ENCODE peak calls at places on chromosomes 6 and 20, in four cellular contexts. R is mesendoderm, Q is IMR-90, H is neuronal stem cell. O is an unnamed sample.

GRCh38 chr20:16707674-16708073 is 22.2 kb upstream of the SNRPB2 start:
- DNase-seq in R (no peak), Q (no peak), H (no peak), O (no peak)

GRCh38 chr6:89360415-89360999 is 8.0 kb upstream of the UBE2J1 start:
- DNase-seq in R (no peak), Q (peak), H (no peak), O (no peak)

GRCh38 chr6:98014791-98015201 is 731.8 kb upstream of the MMS22L start:
- DNase-seq in R (peak), Q (no peak), H (no peak), O (no peak)

GRCh38 chr6:165118736-165119135 is 190.7 kb downstream of the C6orf118 start:
- DNase-seq in R (peak), Q (no peak), H (no peak), O (peak)

GRCh38 chr6:70980800-70981199 is 23.9 kb upstream of the B3GAT2 start:
- DNase-seq in R (peak), Q (no peak), H (no peak), O (no peak)

GRCh38 chr20:29297411-29298270 is 1959.8 kb upstream of the DEFB115 start:
- DNase-seq in R (no peak), Q (no peak), H (no peak), O (no peak)

GRCh38 chr6:90111387-90111786 is 185.3 kb downstream of the BACH2 start:
- DNase-seq in R (no peak), Q (no peak), H (no peak), O (no peak)

GRCh38 chr6:105483492-105483891 is 80.6 kb upstream of the PREP start:
- DNase-seq in R (no peak), Q (peak), H (no peak), O (no peak)

GRCh38 chr6:118913161-118913560 is 19.2 kb downstream of the ASF1A start:
- DNase-seq in R (no peak), Q (no peak), H (no peak), O (no peak)

GRCh38 chr20:63745961-63746765 is 6.6 kb downstream of the SLC2A4RG start:
- DNase-seq in R (no peak), Q (no peak), H (no peak), O (no peak)

DNA sequence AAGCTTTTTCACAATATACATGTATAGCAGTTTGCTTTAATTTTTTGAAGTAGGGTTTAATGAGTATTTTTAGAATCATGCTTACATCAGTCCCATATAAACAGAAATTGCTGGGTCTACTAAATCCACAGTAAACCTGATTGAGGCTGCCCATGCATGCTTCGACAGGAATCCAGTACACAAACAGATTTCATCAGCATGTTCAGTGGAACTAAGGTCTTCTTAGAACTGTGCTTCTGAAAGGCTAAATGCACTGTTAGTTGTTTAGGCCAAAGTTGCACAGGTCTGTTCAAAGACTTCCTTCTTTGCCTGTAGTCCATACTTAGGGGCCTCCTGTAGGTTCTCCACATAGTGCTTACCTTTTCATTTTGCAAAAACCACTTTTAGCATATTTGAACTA is 42.5 kb upstream of the THBS2 start:
- DNase-seq in R (no peak), Q (peak), H (no peak), O (no peak)
- H2AK5ac ChIP-seq in R (no peak), Q (no peak), H (no peak), O (no peak)

DNA sequence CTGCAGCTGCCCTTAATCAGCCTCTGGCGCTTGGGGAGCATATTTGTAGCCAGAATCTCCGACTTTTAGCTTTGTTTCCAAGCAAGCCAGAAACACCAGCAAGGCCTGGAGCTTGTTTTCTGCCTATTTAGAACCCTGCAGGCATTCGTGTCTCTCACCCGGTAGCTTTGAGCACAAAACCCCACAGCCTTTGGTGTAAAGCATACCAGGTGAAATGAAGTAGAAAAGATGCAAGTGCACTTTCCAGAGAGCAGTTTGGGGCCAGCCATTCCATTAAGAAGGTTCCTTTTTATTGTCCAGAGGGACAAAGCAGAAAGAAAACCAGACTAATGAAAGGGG is 736 bp downstream of the FAM217B start:
- DNase-seq in R (no peak), Q (no peak), H (no peak), O (no peak)
- H2BK5ac ChIP-seq in R (peak), Q (peak), H (peak), O (peak)

GRCh38 chr20:49659096-49659495 is 54.6 kb downstream of the B4GALT5 start:
- DNase-seq in R (no peak), Q (no peak), H (peak), O (no peak)
- H3K9ac ChIP-seq in R (no peak), Q (no peak), H (no peak), O (no peak)

GRCh38 chr6:125986295-125986955 is at the start of gene TRMT11:
- DNase-seq in R (peak), Q (peak), H (peak), O (peak)
- H2AK5ac ChIP-seq in R (no peak), Q (peak), H (no peak), O (no peak)

GRCh38 chr6:2911171-2911570 is 8.1 kb upstream of the SERPINB9 start:
- DNase-seq in R (no peak), Q (no peak), H (no peak), O (no peak)
- H2BK5ac ChIP-seq in R (peak), Q (no peak), H (no peak), O (no peak)

GRCh38 chr20:8162610-8163009 is 30.5 kb downstream of the PLCB1 start:
- DNase-seq in R (no peak), Q (no peak), H (no peak), O (no peak)
- H3K9ac ChIP-seq in R (no peak), Q (no peak), H (no peak), O (no peak)

DNA sequence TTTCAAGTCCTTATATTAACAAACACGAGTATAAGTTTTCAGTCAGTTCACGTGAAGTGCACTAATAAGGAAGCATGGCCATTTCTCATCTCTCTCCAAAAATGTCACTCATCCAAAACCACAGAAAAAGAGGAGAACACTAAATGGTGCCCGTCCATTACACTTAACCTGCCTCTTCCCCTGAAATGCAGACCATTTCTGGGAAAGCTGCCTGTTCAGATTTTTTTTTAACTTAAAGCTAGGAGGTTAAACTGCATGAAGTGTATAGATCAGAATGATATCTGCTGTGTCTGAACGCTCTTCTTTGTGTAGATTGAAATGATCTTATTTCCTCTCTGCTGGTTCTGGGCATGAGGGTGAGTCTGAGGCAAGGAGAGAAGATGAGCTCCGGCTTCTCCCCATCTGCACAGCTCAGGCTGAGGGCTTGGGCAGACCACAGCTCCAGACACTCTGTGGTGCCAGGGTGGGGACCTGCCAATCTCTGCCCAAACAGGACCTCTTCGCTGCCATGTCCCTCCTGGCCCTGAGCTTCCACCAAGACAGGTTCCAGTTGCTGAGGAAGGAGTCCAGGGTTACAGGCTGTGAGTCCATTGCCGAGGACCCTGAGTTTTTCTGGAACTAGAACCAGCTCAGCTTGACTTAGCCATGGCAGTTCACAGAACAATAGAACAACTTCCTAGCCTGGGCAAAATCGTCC is 90.7 kb downstream of the TCP11 start:
- DNase-seq in R (no peak), Q (no peak), H (no peak), O (no peak)
- H2AK5ac ChIP-seq in R (no peak), Q (peak), H (peak), O (no peak)

DNA sequence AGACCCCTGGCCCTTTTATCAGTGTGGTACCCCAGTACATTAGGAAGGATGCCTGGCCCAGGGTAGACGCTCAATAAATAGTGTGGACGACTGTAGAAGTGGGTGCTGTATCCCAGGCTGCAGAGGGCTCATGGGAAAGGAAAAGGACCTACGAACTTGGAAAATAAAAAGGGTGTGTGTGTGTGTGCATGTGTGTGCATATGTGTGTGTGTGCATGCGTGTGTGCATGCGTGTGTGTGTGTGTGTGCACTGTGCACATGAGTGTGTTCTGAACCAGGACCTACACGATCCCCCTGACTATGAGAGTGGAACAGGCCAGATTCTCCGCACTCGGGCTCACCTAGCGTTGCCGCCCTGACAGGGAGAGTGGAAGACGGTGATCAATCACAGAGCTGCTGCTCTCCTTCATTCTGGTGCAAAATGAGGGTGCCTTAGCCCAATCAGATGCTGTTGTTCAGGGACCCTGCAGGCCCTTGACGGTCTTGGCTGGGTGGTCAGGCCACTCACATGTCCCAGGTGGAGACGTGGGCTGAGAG is 3.5 kb upstream of the UNC93A start:
- DNase-seq in R (no peak), Q (no peak), H (no peak), O (no peak)
- H2BK5ac ChIP-seq in R (no peak), Q (no peak), H (no peak), O (no peak)

GRCh38 chr6:151675746-151676459 is 131.6 kb upstream of the ESR1 start:
- DNase-seq in R (peak), Q (peak), H (peak), O (peak)
- H3K9ac ChIP-seq in R (peak), Q (no peak), H (no peak), O (no peak)

O was measured in trophoblast cell.